ENCODE peak calls at places on chromosomes 3 and 15, in eight cellular contexts. W, R, S, O, Q, C, E and J are unnamed samples.

GRCh38 chr3:64837126-64837738 is 149.4 kb upstream of the ADAMTS9 start:
- DNase-seq in W (no peak), R (no peak), S (no peak), O (no peak), Q (no peak), C (no peak), E (no peak), J (no peak)

GRCh38 chr3:143242101-143242500 is 122.5 kb downstream of the CHST2 start:
- DNase-seq in W (no peak), R (no peak), S (no peak), O (no peak), Q (no peak), C (no peak), E (no peak), J (no peak)

GRCh38 chr3:192571197-192571791 is 156.0 kb downstream of the FGF12 start:
- DNase-seq in W (peak; percentile 17), R (peak; percentile 29), S (peak; percentile 29), O (no peak), Q (peak; percentile 30), C (peak; percentile 16), E (no peak), J (no peak)

GRCh38 chr3:69558912-69559311 is 173.0 kb upstream of the FRMD4B start:
- DNase-seq in W (no peak), R (no peak), S (no peak), O (no peak), Q (no peak), C (peak; percentile 88), E (no peak), J (no peak)

GRCh38 chr15:90481023-90481422 is 48.7 kb upstream of the CRTC3 start:
- DNase-seq in W (no peak), R (no peak), S (no peak), O (no peak), Q (no peak), C (no peak), E (no peak), J (no peak)

GRCh38 chr15:92600902-92601301 is 54.7 kb downstream of the FAM174B start:
- DNase-seq in W (no peak), R (no peak), S (no peak), O (no peak), Q (no peak), C (no peak), E (no peak), J (no peak)

GRCh38 chr3:194906229-194906629 is 220.5 kb downstream of the FAM43A start:
- DNase-seq in W (peak; percentile 11), R (no peak), S (no peak), O (no peak), Q (no peak), C (no peak), E (no peak), J (no peak)

GRCh38 chr3:141388823-141389617 is 20.7 kb downstream of the ZBTB38 start:
- DNase-seq in W (no peak), R (no peak), S (no peak), O (no peak), Q (no peak), C (no peak), E (no peak), J (no peak)

GRCh38 chr3:108806316-108806715 is 16.3 kb upstream of the TRAT1 start:
- DNase-seq in W (no peak), R (no peak), S (no peak), O (no peak), Q (no peak), C (no peak), E (no peak), J (no peak)

GRCh38 chr3:76383781-76384180 is 598.4 kb upstream of the ZNF717 start:
- DNase-seq in W (no peak), R (no peak), S (no peak), O (no peak), Q (no peak), C (no peak), E (no peak), J (no peak)